ENCODE peak calls at places on chromosomes 11 and 22, in nine cellular contexts. N is activated CD8-positive, alpha-beta T cell treated with anti-CD3 and anti-CD28 coated beads for 36 hours; K is activated naive CD8-positive, alpha-beta T cell treated with anti-CD3 and anti-CD28 coated beads, Interleukin-2, amount 10 ng/mL, durations not matched to agents 7 days and 5 days; R is fibroblast of the aortic adventitia; Z is NCI-H1048; C is RPMI8226; I is AG10803; F is left ventricle myocardium superior; B is immature natural killer cell. Y is an unnamed sample.

GRCh38 chr11:17591293-17591692 is 44.2 kb downstream of the OTOG start:
- DNase-seq in K (no peak), C (no peak), N (no peak), Z (no peak), I (no peak), F (no peak), R (no peak), B (no peak), Y (no peak)

GRCh38 chr11:127106938-127107337 is 106.4 kb upstream of the KIRREL3 start:
- DNase-seq in Z (no peak), K (no peak), F (no peak), R (no peak), I (no peak), C (no peak), B (no peak), N (no peak), Y (no peak)

GRCh38 chr11:57315491-57315890 is 9.3 kb downstream of the TNKS1BP1 start:
- DNase-seq in F (no peak), N (peak; percentile 45), B (no peak), I (peak; percentile 39), Z (no peak), K (peak; percentile 54), C (no peak), R (no peak), Y (no peak)

GRCh38 chr11:112751763-112752162 is 209.5 kb upstream of the NCAM1 start:
- DNase-seq in I (no peak), C (no peak), F (no peak), N (no peak), Z (no peak), K (no peak), B (no peak), R (no peak), Y (no peak)

GRCh38 chr11:133228406-133229330 is 303.6 kb downstream of the OPCML start:
- DNase-seq in F (peak; percentile 34), K (no peak), R (no peak), N (no peak), B (no peak), Z (no peak), C (no peak), I (no peak), Y (no peak)

GRCh38 chr11:56817661-56818060 is 69.2 kb upstream of the OR9G4 start:
- DNase-seq in K (no peak), B (no peak), C (no peak), R (no peak), N (no peak), F (no peak), I (no peak), Z (no peak), Y (no peak)

GRCh38 chr11:17077240-17077519 is 287 bp downstream of the RPS13 start:
- DNase-seq in K (no peak), N (no peak), R (no peak), Z (no peak), B (no peak), F (no peak), I (no peak), C (no peak), Y (no peak)

GRCh38 chr11:69172674-69173073 is 16.9 kb downstream of the SMIM38 start:
- DNase-seq in R (no peak), K (no peak), N (no peak), I (peak; percentile 14), Z (no peak), F (no peak), B (no peak), C (peak; percentile 36), Y (no peak)

GRCh38 chr22:37542959-37543358 is 17.3 kb upstream of the CDC42EP1 start:
- DNase-seq in B (no peak), R (no peak), Z (no peak), C (no peak), N (no peak), F (no peak), K (no peak), I (no peak), Y (no peak)

GRCh38 chr11:100640646-100641045 is 46.4 kb upstream of the ARHGAP42 start:
- DNase-seq in B (no peak), K (no peak), N (no peak), C (no peak), I (no peak), R (no peak), F (no peak), Z (no peak), Y (no peak)

GRCh38 chr11:2307733-2308331 is 6.0 kb downstream of the TSPAN32 start:
- DNase-seq in R (no peak), N (no peak), Z (no peak), F (no peak), C (no peak), I (no peak), K (no peak), B (no peak), Y (no peak)

GRCh38 chr11:123194308-123195181 is 503 bp downstream of the CLMP start:
- DNase-seq in K (peak; percentile 37), F (peak; percentile 44), I (peak; percentile 48), N (no peak), Z (no peak), B (no peak), C (no peak), R (peak; percentile 63), Y (peak; percentile 33)

GRCh38 chr11:13339196-13340153 is 61.9 kb downstream of the BMAL1 start:
- DNase-seq in B (no peak), K (no peak), F (no peak), Z (no peak), R (peak; percentile 91), C (no peak), I (peak; percentile 94), N (peak; percentile 49), Y (peak; percentile 90)

GRCh38 chr11:76637491-76638266 is 32.9 kb downstream of the LRRC32 start:
- DNase-seq in N (peak; percentile 41), I (no peak), R (no peak), Z (no peak), F (peak; percentile 85), C (peak; percentile 65), B (no peak), K (no peak), Y (no peak)

GRCh38 chr11:79678780-79679468 is 238.1 kb upstream of the TENM4 start:
- DNase-seq in K (no peak), I (no peak), B (no peak), C (no peak), N (no peak), F (no peak), R (no peak), Z (no peak), Y (no peak)

GRCh38 chr11:99803501-99803900 is 782.8 kb downstream of the CNTN5 start:
- DNase-seq in F (no peak), B (no peak), Z (no peak), N (no peak), K (no peak), C (no peak), R (no peak), I (no peak), Y (no peak)

GRCh38 chr11:104772806-104773241 is 125.4 kb downstream of the CASP12 start:
- DNase-seq in N (no peak), B (no peak), I (peak; percentile 94), F (no peak), K (no peak), C (no peak), R (peak; percentile 75), Z (no peak), Y (peak; percentile 85)

GRCh38 chr22:39664485-39665200 is 94.1 kb downstream of the CACNA1I start:
- DNase-seq in Z (no peak), F (no peak), K (no peak), B (peak; percentile 11), N (peak; percentile 46), I (no peak), R (no peak), C (no peak), Y (no peak)

GRCh38 chr22:50703726-50704509 is 31.3 kb downstream of the SHANK3 start:
- DNase-seq in Z (no peak), I (no peak), K (no peak), N (no peak), R (no peak), B (no peak), C (no peak), F (peak; percentile 14), Y (no peak)

GRCh38 chr11:111299111-111300026 is 1.0 kb downstream of the POU2AF3 start:
- DNase-seq in K (peak; percentile 42), B (no peak), N (peak; percentile 24), I (peak; percentile 12), C (no peak), R (peak; percentile 47), Z (no peak), F (peak; percentile 80), Y (peak; percentile 64)

GRCh38 chr11:117497206-117497951 is 169.7 kb downstream of the CEP164 start:
- DNase-seq in B (no peak), I (no peak), N (no peak), R (no peak), C (no peak), K (no peak), Z (no peak), F (no peak), Y (no peak)

GRCh38 chr22:24429411-24430365 is 2.3 kb downstream of the ADORA2A start:
- DNase-seq in F (peak; percentile 77), C (peak; percentile 90), I (no peak), K (peak; percentile 77), R (peak; percentile 39), N (peak; percentile 92), Z (no peak), B (no peak), Y (no peak)

GRCh38 chr11:1988667-1989317 is 8.8 kb downstream of the H19 start:
- DNase-seq in R (no peak), K (peak; percentile 4), F (peak; percentile 17), N (no peak), I (no peak), C (no peak), Z (no peak), B (no peak), Y (no peak)

GRCh38 chr22:45212992-45213751 is 27.5 kb downstream of the KIAA0930 start:
- DNase-seq in N (no peak), R (peak; percentile 70), F (peak; percentile 66), C (no peak), I (peak; percentile 58), K (no peak), Z (no peak), B (no peak), Y (peak; percentile 70)

GRCh38 chr11:35377262-35377661 is 42.1 kb downstream of the SLC1A2 start:
- DNase-seq in C (no peak), N (no peak), R (no peak), B (no peak), F (no peak), I (no peak), Z (no peak), K (no peak), Y (no peak)

GRCh38 chr11:47716692-47717091 is 1.5 kb upstream of the AGBL2 start:
- DNase-seq in C (peak; percentile 5), K (no peak), Z (no peak), F (no peak), R (no peak), N (peak; percentile 32), B (no peak), I (no peak), Y (no peak)

GRCh38 chr11:39541945-39542351 is 1917.5 kb downstream of the LRRC4C start:
- DNase-seq in I (no peak), K (no peak), C (no peak), N (no peak), B (no peak), F (no peak), Z (no peak), R (no peak), Y (no peak)

GRCh38 chr11:106473089-106473722 is 395.7 kb downstream of the AASDHPPT start:
- DNase-seq in C (no peak), B (no peak), R (peak; percentile 62), N (no peak), F (no peak), Z (no peak), I (peak; percentile 12), K (no peak), Y (peak; percentile 4)

GRCh38 chr11:119676461-119677020 is 52.5 kb downstream of the NECTIN1 start:
- DNase-seq in K (no peak), B (no peak), F (no peak), N (no peak), C (no peak), I (peak; percentile 18), Z (no peak), R (peak; percentile 40), Y (peak; percentile 33)

GRCh38 chr11:114080769-114081168 is 21.3 kb downstream of the ZBTB16 start:
- DNase-seq in R (no peak), K (no peak), Z (no peak), B (no peak), F (no peak), C (no peak), I (no peak), N (no peak), Y (no peak)

GRCh38 chr22:27699676-27700075 is 101.9 kb downstream of the MN1 start:
- DNase-seq in Z (no peak), F (no peak), C (no peak), K (no peak), N (no peak), I (no peak), R (no peak), B (no peak), Y (no peak)

Y was measured in AG08395.